ENCODE peak calls at places on chromosomes 11 and 22, in four cellular contexts. R, A, J and M are unnamed samples.

GRCh38 chr22:37431811-37432707 is 4.8 kb upstream of the ELFN2 start:
- DNase-seq in R (no peak), A (peak; percentile 84), J (no peak), M (peak; percentile 74)

GRCh38 chr11:33622231-33622630 is 78.4 kb downstream of the C11orf91 start:
- DNase-seq in R (no peak), A (no peak), J (no peak), M (no peak)

GRCh38 chr11:18191376-18191775 is 18.7 kb downstream of the MRGPRX4 start:
- DNase-seq in R (no peak), A (no peak), J (no peak), M (no peak)

GRCh38 chr11:1158681-1159525 is 1.1 kb downstream of the MUC5AC start:
- DNase-seq in R (no peak), A (no peak), J (no peak), M (no peak)

GRCh38 chr11:102293873-102294601 is 23.2 kb upstream of the BIRC3 start:
- DNase-seq in R (no peak), A (peak; percentile 69), J (no peak), M (peak; percentile 68)

GRCh38 chr11:78354741-78355705 is 62.6 kb downstream of the GAB2 start:
- DNase-seq in R (no peak), A (no peak), J (peak; percentile 14), M (peak; percentile 37)

GRCh38 chr22:47850644-47851151 is 1088.2 kb downstream of the TBC1D22A start:
- DNase-seq in R (no peak), A (no peak), J (no peak), M (no peak)

GRCh38 chr11:131897247-131897646 is 526.8 kb downstream of the NTM start:
- DNase-seq in R (no peak), A (no peak), J (no peak), M (no peak)

GRCh38 chr22:17241571-17242310 is 22.5 kb upstream of the ADA2 start:
- DNase-seq in R (no peak), A (no peak), J (no peak), M (no peak)

GRCh38 chr11:44858796-44859527 is 91.7 kb downstream of the TP53I11 start:
- DNase-seq in R (no peak), A (no peak), J (no peak), M (no peak)

GRCh38 chr11:2406476-2406875 is 5.9 kb downstream of the TSSC4 start:
- DNase-seq in R (no peak), A (no peak), J (no peak), M (no peak)

GRCh38 chr11:111526501-111526900 is 11.9 kb downstream of the HOATZ start:
- DNase-seq in R (no peak), A (peak; percentile 87), J (no peak), M (peak; percentile 56)

GRCh38 chr11:35617687-35618496 is at the start of gene FJX1:
- DNase-seq in R (no peak), A (peak; percentile 69), J (peak; percentile 65), M (peak; percentile 89)

GRCh38 chr11:1480555-1481482 is 5.8 kb downstream of the MOB2 start:
- DNase-seq in R (no peak), A (no peak), J (no peak), M (no peak)

GRCh38 chr11:97019305-97019704 is 629.5 kb downstream of the JRKL start:
- DNase-seq in R (no peak), A (no peak), J (no peak), M (no peak)

GRCh38 chr11:78290293-78291176 is 101.8 kb downstream of the USP35 start:
- DNase-seq in R (no peak), A (peak; percentile 32), J (no peak), M (peak; percentile 85)

GRCh38 chr11:23679981-23680380 is 816.9 kb upstream of the LUZP2 start:
- DNase-seq in R (no peak), A (no peak), J (no peak), M (no peak)

GRCh38 chr11:2203440-2204259 is 32.0 kb upstream of the TH start:
- DNase-seq in R (no peak), A (no peak), J (no peak), M (no peak)

GRCh38 chr22:38030311-38031133 is 26.7 kb upstream of the PICK1 start:
- DNase-seq in R (no peak), A (no peak), J (no peak), M (no peak)

GRCh38 chr22:27804683-27805297 is 3.2 kb upstream of the MN1 start:
- DNase-seq in R (peak; percentile 50), A (peak; percentile 37), J (peak; percentile 79), M (peak; percentile 91)

GRCh38 chr11:63683133-63683991 is 2.1 kb downstream of the RTN3 start:
- DNase-seq in R (no peak), A (no peak), J (no peak), M (peak; percentile 69)

GRCh38 chr11:116202922-116203321 is 569.9 kb downstream of the BUD13 start:
- DNase-seq in R (no peak), A (no peak), J (no peak), M (no peak)

GRCh38 chr22:20316844-20317401 is 2.9 kb downstream of the DGCR6L start:
- DNase-seq in R (no peak), A (no peak), J (no peak), M (no peak)

GRCh38 chr11:61141601-61142028 is 19.6 kb downstream of the VPS37C start:
- DNase-seq in R (no peak), A (no peak), J (no peak), M (no peak)

GRCh38 chr11:112881461-112881860 is 79.8 kb upstream of the NCAM1 start:
- DNase-seq in R (no peak), A (peak; percentile 58), J (peak; percentile 95), M (no peak)

GRCh38 chr11:124152770-124153407 is 30.3 kb upstream of the OR10D3 start:
- DNase-seq in R (no peak), A (no peak), J (no peak), M (no peak)

GRCh38 chr11:66265531-66266377 is 2.7 kb upstream of the RAB1B start:
- DNase-seq in R (no peak), A (no peak), J (no peak), M (no peak)

GRCh38 chr11:114348200-114349191 is 51.8 kb downstream of the C11orf71 start:
- DNase-seq in R (peak; percentile 9), A (no peak), J (peak; percentile 1), M (peak; percentile 88)

GRCh38 chr11:118435233-118435892 is 929 bp upstream of the KMT2A start:
- DNase-seq in R (peak; percentile 49), A (peak; percentile 51), J (peak; percentile 58), M (peak; percentile 70)

GRCh38 chr11:132674161-132674560 is 858.1 kb downstream of the OPCML start:
- DNase-seq in R (no peak), A (no peak), J (no peak), M (no peak)

GRCh38 chr11:18137186-18137800 is 4.9 kb downstream of the MRGPRX3 start:
- DNase-seq in R (no peak), A (no peak), J (no peak), M (no peak)

GRCh38 chr11:70482529-70482917 is 84.2 kb downstream of the CTTN start:
- DNase-seq in R (no peak), A (peak; percentile 25), J (peak; percentile 30), M (no peak)

GRCh38 chr11:96254854-96255253 is 88.1 kb downstream of the MAML2 start:
- DNase-seq in R (no peak), A (no peak), J (no peak), M (no peak)

GRCh38 chr11:61075891-61076290 is 26.4 kb upstream of the CD5 start:
- DNase-seq in R (no peak), A (peak; percentile 23), J (no peak), M (peak; percentile 44)

GRCh38 chr22:24189249-24190158 is 8.2 kb downstream of the SUSD2 start:
- DNase-seq in R (peak; percentile 28), A (peak; percentile 69), J (peak; percentile 41), M (peak; percentile 85)

GRCh38 chr11:17780668-17781067 is 46.1 kb downstream of the KCNC1 start:
- DNase-seq in R (no peak), A (no peak), J (no peak), M (no peak)

GRCh38 chr11:110468095-110468494 is 38.3 kb downstream of the FDX1 start:
- DNase-seq in R (no peak), A (no peak), J (no peak), M (no peak)